ENCODE peak calls at places on chromosome 1, in ten cellular contexts. E is GM10248, P is suprapubic skin, V is progenitor cell of endocrine pancreas, U is endothelial cell, C is BJ, K is upper lobe of right lung, O is GM13976, A is GM06990, B is PC-3. T is an unnamed sample.

GRCh38 chr1:201786824-201787223 is 42.1 kb upstream of the IPO9 start:
- DNase-seq in E (no peak), P (peak), V (no peak), U (no peak), C (no peak), K (no peak), O (no peak), A (no peak), B (no peak), T (no peak)

GRCh38 chr1:1777950-1778826 is at the start of gene NADK:
- DNase-seq in E (peak), P (no peak), V (peak), U (peak), C (no peak), K (peak), O (peak), A (peak), B (peak), T (peak)

GRCh38 chr1:153866045-153866850 is 56.5 kb downstream of the GATAD2B start:
- DNase-seq in E (peak), P (no peak), V (no peak), U (no peak), C (peak), K (no peak), O (no peak), A (no peak), B (no peak), T (no peak)

GRCh38 chr1:44571712-44572571 is 102.3 kb downstream of the TMEM53 start:
- DNase-seq in E (peak), P (no peak), V (no peak), U (no peak), C (no peak), K (no peak), O (peak), A (no peak), B (peak), T (no peak)

GRCh38 chr1:21577324-21577723 is 68.1 kb downstream of the ALPL start:
- DNase-seq in E (no peak), P (no peak), V (no peak), U (no peak), C (no peak), K (no peak), O (no peak), A (no peak), B (no peak), T (peak)

GRCh38 chr1:11341881-11342552 is 69.0 kb downstream of the UBIAD1 start:
- DNase-seq in E (no peak), P (no peak), V (no peak), U (no peak), C (no peak), K (no peak), O (no peak), A (no peak), B (no peak), T (no peak)

GRCh38 chr1:184590163-184590750 is 164.4 kb downstream of the EDEM3 start:
- DNase-seq in E (no peak), P (no peak), V (no peak), U (no peak), C (no peak), K (no peak), O (no peak), A (no peak), B (peak), T (no peak)

GRCh38 chr1:56255516-56256181 is 323.7 kb downstream of the PLPP3 start:
- DNase-seq in E (no peak), P (peak), V (no peak), U (no peak), C (peak), K (peak), O (no peak), A (no peak), B (no peak), T (no peak)

GRCh38 chr1:157704878-157705277 is 4.3 kb upstream of the FCRL3 start:
- DNase-seq in E (peak), P (no peak), V (no peak), U (no peak), C (no peak), K (no peak), O (peak), A (no peak), B (no peak), T (no peak)

GRCh38 chr1:150221552-150221951 is 14.4 kb downstream of the ANP32E start:
- DNase-seq in E (no peak), P (no peak), V (no peak), U (no peak), C (no peak), K (no peak), O (no peak), A (no peak), B (peak), T (no peak)
- TF ChIP-seq CTCF in E (peak), P (peak), V (peak), U (peak), C (peak), K (peak), O (no peak), A (peak), B (peak), T (peak)

DNA sequence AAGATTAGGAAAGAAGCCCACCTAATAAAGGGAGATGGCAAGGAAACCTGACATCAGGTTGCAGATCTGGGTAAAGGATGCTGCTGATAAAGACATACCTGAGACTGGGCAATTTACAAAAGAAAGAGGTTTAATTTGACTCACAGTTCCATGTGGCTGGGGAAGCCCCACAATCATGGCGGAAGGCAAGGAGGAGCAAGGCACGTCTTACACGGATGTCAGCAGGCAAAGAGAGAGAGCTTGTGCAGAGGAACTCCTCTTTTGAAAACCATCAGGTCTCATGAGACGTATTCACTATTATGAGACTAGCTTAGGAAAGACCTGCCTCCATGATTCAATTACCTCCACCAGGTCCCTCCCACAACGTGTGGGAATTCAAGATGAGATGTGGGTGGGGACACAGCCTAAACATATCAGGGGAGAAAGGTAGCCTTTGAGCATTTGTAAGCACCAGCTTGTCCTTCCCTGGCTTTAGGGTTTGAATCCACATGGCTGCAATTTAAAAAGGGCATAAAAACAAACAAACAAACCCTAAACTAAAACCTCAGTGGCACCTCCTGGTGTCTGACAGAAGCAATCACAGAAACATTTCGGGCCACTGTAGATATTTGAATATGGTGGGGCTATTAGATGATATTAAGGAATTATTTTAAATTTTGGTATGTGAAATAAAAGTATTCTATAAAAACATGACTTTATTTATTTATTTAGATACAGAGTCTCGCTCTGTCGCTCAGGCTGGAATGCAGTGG is 33.1 kb downstream of the SLC2A7 start:
- DNase-seq in E (no peak), P (no peak), V (no peak), U (no peak), C (no peak), K (no peak), O (no peak), A (no peak), B (no peak), T (no peak)
- TF ChIP-seq CTCF in E (no peak), P (no peak), V (peak), U (peak), C (no peak), K (no peak), O (no peak), A (peak), B (peak), T (peak)

DNA sequence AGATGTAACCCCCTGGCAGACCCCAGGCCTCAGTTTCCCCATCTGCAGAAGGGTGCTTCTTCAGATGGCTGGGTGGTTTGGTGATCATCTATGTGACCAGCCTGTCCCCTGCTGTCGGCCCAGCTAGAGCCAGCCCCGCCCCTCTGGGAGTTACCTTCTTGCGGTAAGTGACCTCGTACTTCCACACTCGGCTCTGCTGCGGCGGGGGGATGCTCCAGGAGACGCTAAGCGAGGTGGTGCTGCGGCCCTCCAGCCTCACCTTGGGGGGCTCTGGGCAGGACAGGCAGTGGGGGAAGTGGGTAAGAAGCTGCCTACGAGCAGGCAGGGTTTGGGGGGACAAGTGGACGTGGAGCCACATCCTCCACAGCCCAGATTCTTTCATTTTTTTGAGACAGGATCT is 20.4 kb downstream of the EPHA2 start:
- DNase-seq in E (no peak), P (no peak), V (no peak), U (no peak), C (no peak), K (no peak), O (no peak), A (no peak), B (no peak), T (no peak)
- TF ChIP-seq CTCF in E (no peak), P (no peak), V (no peak), U (no peak), C (no peak), K (no peak), O (no peak), A (no peak), B (no peak), T (no peak)

DNA sequence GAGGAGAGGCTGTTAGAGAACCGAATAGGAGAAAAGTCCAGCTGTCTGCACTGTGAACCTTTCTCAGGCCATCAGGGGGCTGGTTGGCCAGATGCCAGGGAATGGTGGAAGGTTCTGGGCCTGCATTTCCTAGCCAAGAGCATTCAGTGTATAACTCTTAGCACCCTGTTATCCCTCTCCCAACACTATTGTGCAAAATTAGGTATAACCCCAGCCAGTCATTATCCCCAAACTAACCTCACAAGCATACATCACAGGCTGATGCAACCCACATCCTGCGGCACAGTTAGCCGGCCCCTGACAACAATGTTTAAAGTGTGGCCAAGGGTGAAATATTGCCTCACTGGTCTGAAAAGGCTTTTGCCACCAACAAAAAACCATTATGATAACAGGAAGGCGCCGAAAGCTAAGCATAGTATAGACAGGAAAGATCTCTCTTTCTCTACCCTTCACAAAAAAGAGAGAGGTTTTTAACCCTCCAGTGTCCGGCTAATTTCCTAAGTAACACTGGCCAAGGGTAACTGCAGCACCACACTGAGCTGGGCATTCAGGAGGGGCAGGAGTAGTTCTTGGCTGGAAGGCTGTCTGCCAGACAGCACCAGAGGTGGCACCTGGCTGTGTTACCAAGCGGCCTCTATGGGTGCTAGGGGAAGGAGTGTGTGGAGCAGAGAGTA is 77.3 kb upstream of the BCAR3 start:
- DNase-seq in E (no peak), P (no peak), V (no peak), U (peak), C (no peak), K (no peak), O (no peak), A (no peak), B (peak), T (no peak)
- TF ChIP-seq CTCF in E (no peak), P (no peak), V (no peak), U (no peak), C (no peak), K (no peak), O (no peak), A (no peak), B (no peak), T (peak)

GRCh38 chr1:147390185-147390542 is 147.7 kb downstream of the CHD1L start:
- DNase-seq in E (no peak), P (no peak), V (no peak), U (no peak), C (no peak), K (no peak), O (no peak), A (no peak), B (no peak), T (no peak)
- TF ChIP-seq CTCF in E (no peak), P (no peak), V (peak), U (no peak), C (no peak), K (no peak), O (no peak), A (no peak), B (peak), T (peak)

GRCh38 chr1:111334169-111334568 is 43.5 kb downstream of the CHIA start:
- DNase-seq in E (peak), P (no peak), V (no peak), U (no peak), C (no peak), K (no peak), O (peak), A (peak), B (peak), T (no peak)
- TF ChIP-seq CTCF in E (peak), P (peak), V (peak), U (peak), C (peak), K (peak), O (peak), A (peak), B (peak), T (peak)